ENCODE peak calls at places on chromosomes 3 and 15, in nine cellular contexts. R is SW 1271; N is C1 segment of cervical spinal cord; C is naive thymus-derived CD4-positive, alpha-beta T cell; X is RPMI7951; U is left cardiac atrium; V is kidney tubule cell; T is GM23248; J is iris pigment epithelial cell. K is an unnamed sample.

GRCh38 chr3:80051602-80051962 is 283.8 kb upstream of the ROBO1 start:
- DNase-seq in R (no peak), N (no peak), C (no peak), X (no peak), U (no peak), V (no peak), T (no peak), J (no peak), K (no peak)

GRCh38 chr3:54511766-54512365 is 389.5 kb downstream of the CACNA2D3 start:
- DNase-seq in R (no peak), N (no peak), C (no peak), X (no peak), U (no peak), V (no peak), T (no peak), J (no peak), K (no peak)

GRCh38 chr15:71596672-71597071 is 213.7 kb upstream of the NR2E3 start:
- DNase-seq in R (no peak), N (no peak), C (no peak), X (peak; percentile 57), U (peak; percentile 62), V (no peak), T (peak; percentile 54), J (peak; percentile 53), K (no peak)

GRCh38 chr3:151210676-151211381 is 7.8 kb upstream of the GPR171 start:
- DNase-seq in R (no peak), N (no peak), C (no peak), X (no peak), U (no peak), V (no peak), T (peak; percentile 12), J (peak; percentile 53), K (no peak)

GRCh38 chr3:113736548-113737089 is 9.4 kb downstream of the NAA50 start:
- DNase-seq in R (peak; percentile 10), N (no peak), C (peak; percentile 69), X (peak; percentile 76), U (no peak), V (peak; percentile 56), T (peak; percentile 79), J (peak; percentile 65), K (no peak)

GRCh38 chr3:7309707-7310106 is 448.8 kb downstream of the GRM7 start:
- DNase-seq in R (no peak), N (no peak), C (no peak), X (no peak), U (peak; percentile 82), V (peak; percentile 63), T (no peak), J (peak; percentile 15), K (no peak)

GRCh38 chr15:84852212-84852611 is 32.2 kb upstream of the SLC28A1 start:
- DNase-seq in R (no peak), N (no peak), C (no peak), X (no peak), U (no peak), V (no peak), T (no peak), J (no peak), K (no peak)

GRCh38 chr3:38396861-38397260 is 50.3 kb downstream of the XYLB start:
- DNase-seq in R (no peak), N (no peak), C (no peak), X (no peak), U (no peak), V (no peak), T (no peak), J (no peak), K (no peak)

GRCh38 chr3:52438579-52439425 is 6.1 kb downstream of the SEMA3G start:
- DNase-seq in R (no peak), N (no peak), C (no peak), X (no peak), U (no peak), V (no peak), T (no peak), J (no peak), K (no peak)

GRCh38 chr3:102529452-102529851 is 94.6 kb downstream of the ZPLD1 start:
- DNase-seq in R (no peak), N (no peak), C (no peak), X (peak; percentile 53), U (no peak), V (peak; percentile 60), T (peak; percentile 22), J (peak; percentile 19), K (no peak)

GRCh38 chr15:25676070-25676469 is 187.1 kb downstream of the ATP10A start:
- DNase-seq in R (no peak), N (no peak), C (no peak), X (no peak), U (no peak), V (no peak), T (no peak), J (no peak), K (no peak)

GRCh38 chr3:68059628-68060027 is 405.2 kb upstream of the SUCLG2 start:
- DNase-seq in R (no peak), N (no peak), C (no peak), X (no peak), U (no peak), V (peak; percentile 71), T (no peak), J (no peak), K (peak; percentile 11)

GRCh38 chr3:46667061-46667621 is 26.3 kb downstream of the ALS2CL start:
- DNase-seq in R (no peak), N (no peak), C (no peak), X (no peak), U (peak; percentile 15), V (no peak), T (no peak), J (no peak), K (no peak)

GRCh38 chr3:184299488-184300376 is 691 bp downstream of the PSMD2 start:
- DNase-seq in R (no peak), N (no peak), C (no peak), X (peak; percentile 51), U (no peak), V (peak; percentile 56), T (peak; percentile 86), J (peak; percentile 76), K (peak; percentile 15)

GRCh38 chr3:148601766-148602685 is 95.7 kb upstream of the AGTR1 start:
- DNase-seq in R (no peak), N (no peak), C (no peak), X (no peak), U (no peak), V (peak; percentile 69), T (peak; percentile 58), J (peak; percentile 28), K (no peak)

GRCh38 chr15:70647396-70647795 is 116.0 kb downstream of the UACA start:
- DNase-seq in R (no peak), N (no peak), C (no peak), X (no peak), U (no peak), V (no peak), T (no peak), J (no peak), K (no peak)

GRCh38 chr3:90092994-90093393 is 985.6 kb downstream of the EPHA3 start:
- DNase-seq in R (no peak), N (no peak), C (no peak), X (no peak), U (no peak), V (peak; percentile 25), T (peak; percentile 37), J (peak; percentile 6), K (no peak)

GRCh38 chr3:25665646-25666136 is 984 bp upstream of the TOP2B start:
- DNase-seq in R (no peak), N (no peak), C (peak; percentile 46), X (no peak), U (no peak), V (no peak), T (no peak), J (no peak), K (no peak)

GRCh38 chr3:152961323-152961722 is 126.4 kb downstream of the P2RY1 start:
- DNase-seq in R (no peak), N (no peak), C (no peak), X (no peak), U (no peak), V (peak; percentile 29), T (peak; percentile 46), J (peak; percentile 10), K (no peak)

GRCh38 chr3:154970796-154971195 is 109.3 kb upstream of the MME start:
- DNase-seq in R (no peak), N (no peak), C (no peak), X (peak; percentile 42), U (no peak), V (no peak), T (peak; percentile 91), J (peak; percentile 98), K (no peak)

GRCh38 chr15:83114856-83115255 is 7.4 kb downstream of the TM6SF1 start:
- DNase-seq in R (no peak), N (no peak), C (no peak), X (no peak), U (no peak), V (no peak), T (no peak), J (no peak), K (no peak)

GRCh38 chr3:69740103-69741021 is 1.1 kb downstream of the MITF start:
- DNase-seq in R (no peak), N (no peak), C (no peak), X (no peak), U (peak; percentile 24), V (peak; percentile 71), T (peak; percentile 24), J (no peak), K (no peak)

GRCh38 chr3:19932422-19932821 is 1.6 kb downstream of the EFHB start:
- DNase-seq in R (no peak), N (no peak), C (no peak), X (no peak), U (no peak), V (no peak), T (no peak), J (no peak), K (no peak)

GRCh38 chr15:99250494-99251435 is 516 bp upstream of the LRRC28 start:
- DNase-seq in R (peak; percentile 98), N (peak; percentile 76), C (peak; percentile 92), X (peak; percentile 99), U (peak; percentile 98), V (peak; percentile 99), T (peak; percentile 100), J (peak; percentile 99), K (peak; percentile 93)

GRCh38 chr3:112856537-112856936 is 9.9 kb upstream of the CD200R1L start:
- DNase-seq in R (no peak), N (no peak), C (no peak), X (no peak), U (no peak), V (no peak), T (no peak), J (no peak), K (no peak)

GRCh38 chr3:37725842-37726241 is 135.8 kb upstream of the CTDSPL start:
- DNase-seq in R (no peak), N (no peak), C (no peak), X (no peak), U (no peak), V (no peak), T (no peak), J (no peak), K (no peak)

GRCh38 chr15:38941399-38941953 is 376.9 kb upstream of the RASGRP1 start:
- DNase-seq in R (no peak), N (no peak), C (no peak), X (peak; percentile 94), U (no peak), V (peak; percentile 71), T (peak; percentile 34), J (peak; percentile 73), K (peak; percentile 74)

GRCh38 chr3:184733181-184733580 is 21.3 kb upstream of the MAGEF1 start:
- DNase-seq in R (no peak), N (no peak), C (no peak), X (no peak), U (no peak), V (peak; percentile 59), T (no peak), J (no peak), K (no peak)

GRCh38 chr15:69082041-69082502 is 67.6 kb downstream of the NOX5 start:
- DNase-seq in R (no peak), N (no peak), C (no peak), X (peak; percentile 63), U (peak; percentile 58), V (no peak), T (peak; percentile 54), J (peak; percentile 90), K (no peak)

GRCh38 chr15:50830477-50831354 is 65.2 kb upstream of the SPPL2A start:
- DNase-seq in R (no peak), N (no peak), C (no peak), X (no peak), U (no peak), V (no peak), T (no peak), J (no peak), K (no peak)

GRCh38 chr3:197352382-197352781 is 54.0 kb upstream of the DLG1 start:
- DNase-seq in R (no peak), N (no peak), C (no peak), X (peak; percentile 91), U (peak; percentile 74), V (no peak), T (peak; percentile 92), J (peak; percentile 86), K (peak; percentile 62)